ENCODE peak calls at places on chromosomes 13 and 19, in eight cellular contexts. Z, D, Q, B, R, P, I and S are unnamed samples.

GRCh38 chr13:46655727-46656180 is 102.8 kb downstream of the LRCH1 start:
- DNase-seq in Z (no peak), D (peak), Q (no peak), B (no peak), R (no peak), P (peak), I (no peak), S (no peak)

GRCh38 chr13:98447881-98448641 is 128.8 kb downstream of the STK24 start:
- DNase-seq in Z (no peak), D (no peak), Q (no peak), B (no peak), R (no peak), P (peak), I (no peak), S (peak)

GRCh38 chr13:99050983-99051488 is 73.2 kb upstream of the DOCK9 start:
- DNase-seq in Z (no peak), D (no peak), Q (no peak), B (no peak), R (no peak), P (no peak), I (no peak), S (no peak)

GRCh38 chr13:26551255-26551654 is 6.2 kb upstream of the WASF3 start:
- DNase-seq in Z (no peak), D (no peak), Q (no peak), B (no peak), R (no peak), P (no peak), I (no peak), S (no peak)

GRCh38 chr13:94339116-94339687 is 140.3 kb downstream of the DCT start:
- DNase-seq in Z (no peak), D (no peak), Q (no peak), B (no peak), R (no peak), P (no peak), I (no peak), S (peak)

GRCh38 chr19:33118643-33119042 is 13.3 kb upstream of the WDR88 start:
- DNase-seq in Z (no peak), D (no peak), Q (no peak), B (no peak), R (no peak), P (no peak), I (peak), S (no peak)

GRCh38 chr13:23984541-23984940 is 87.2 kb upstream of the C1QTNF9B start:
- DNase-seq in Z (no peak), D (no peak), Q (no peak), B (no peak), R (no peak), P (peak), I (no peak), S (no peak)

GRCh38 chr19:32677657-32678056 is 2.0 kb downstream of the RGS9BP start:
- DNase-seq in Z (no peak), D (no peak), Q (no peak), B (no peak), R (peak), P (peak), I (peak), S (peak)

GRCh38 chr13:24670174-24670573 is 10.0 kb upstream of the ATP12A start:
- DNase-seq in Z (no peak), D (no peak), Q (no peak), B (no peak), R (no peak), P (no peak), I (no peak), S (no peak)

GRCh38 chr13:49443327-49443688 is 556 bp downstream of the CAB39L start:
- DNase-seq in Z (no peak), D (peak), Q (no peak), B (no peak), R (no peak), P (no peak), I (no peak), S (peak)

GRCh38 chr19:4144666-4145261 is 8.7 kb upstream of the CREB3L3 start:
- DNase-seq in Z (no peak), D (peak), Q (no peak), B (no peak), R (no peak), P (peak), I (no peak), S (peak)

GRCh38 chr13:33806470-33807248 is 11.3 kb upstream of the RFC3 start:
- DNase-seq in Z (no peak), D (no peak), Q (no peak), B (no peak), R (no peak), P (no peak), I (no peak), S (no peak)

GRCh38 chr13:39786091-39786490 is 130.6 kb downstream of the COG6 start:
- DNase-seq in Z (no peak), D (no peak), Q (no peak), B (no peak), R (no peak), P (no peak), I (no peak), S (peak)

GRCh38 chr19:1856698-1857603 is 6.4 kb downstream of the KLF16 start:
- DNase-seq in Z (peak), D (peak), Q (peak), B (no peak), R (no peak), P (peak), I (peak), S (peak)

GRCh38 chr19:437027-437426 is 23.8 kb downstream of the SHC2 start:
- DNase-seq in Z (no peak), D (no peak), Q (no peak), B (no peak), R (no peak), P (no peak), I (no peak), S (no peak)

GRCh38 chr19:49094505-49095482 is 9.5 kb downstream of the SNRNP70 start:
- DNase-seq in Z (no peak), D (peak), Q (no peak), B (no peak), R (no peak), P (peak), I (no peak), S (no peak)

GRCh38 chr19:17751103-17751911 is at the start of gene FCHO1:
- DNase-seq in Z (peak), D (no peak), Q (peak), B (no peak), R (no peak), P (no peak), I (peak), S (no peak)

GRCh38 chr13:73765651-73766384 is 368.4 kb downstream of the KLF12 start:
- DNase-seq in Z (no peak), D (peak), Q (peak), B (no peak), R (peak), P (peak), I (peak), S (peak)

GRCh38 chr19:29741776-29742175 is 26.7 kb upstream of the C19orf12 start:
- DNase-seq in Z (no peak), D (no peak), Q (no peak), B (no peak), R (no peak), P (no peak), I (no peak), S (no peak)

GRCh38 chr19:47545061-47545948 is 27.6 kb downstream of the ZNF541 start:
- DNase-seq in Z (no peak), D (no peak), Q (no peak), B (no peak), R (no peak), P (peak), I (no peak), S (peak)

GRCh38 chr19:51473009-51473707 is 5.2 kb upstream of the CEACAM18 start:
- DNase-seq in Z (peak), D (peak), Q (peak), B (no peak), R (peak), P (peak), I (peak), S (peak)

GRCh38 chr19:10812902-10813404 is 23.1 kb downstream of the TMED1 start:
- DNase-seq in Z (no peak), D (peak), Q (peak), B (no peak), R (no peak), P (peak), I (no peak), S (no peak)

GRCh38 chr13:27830010-27830409 is 37.7 kb downstream of the GSX1 start:
- DNase-seq in Z (peak), D (peak), Q (peak), B (no peak), R (peak), P (peak), I (peak), S (peak)

GRCh38 chr13:30819136-30819875 is 84.0 kb downstream of the ALOX5AP start:
- DNase-seq in Z (no peak), D (peak), Q (no peak), B (no peak), R (no peak), P (peak), I (no peak), S (no peak)

GRCh38 chr19:5635427-5635826 is 12.5 kb downstream of the SAFB start:
- DNase-seq in Z (no peak), D (no peak), Q (no peak), B (no peak), R (no peak), P (no peak), I (no peak), S (no peak)

GRCh38 chr19:34243876-34244578 is 10.3 kb upstream of the GARRE1 start:
- DNase-seq in Z (no peak), D (no peak), Q (no peak), B (no peak), R (no peak), P (no peak), I (no peak), S (no peak)

GRCh38 chr13:38394777-38395504 is 45.3 kb downstream of the UFM1 start:
- DNase-seq in Z (no peak), D (no peak), Q (no peak), B (no peak), R (no peak), P (peak), I (no peak), S (peak)

GRCh38 chr13:59690857-59691500 is 472.7 kb downstream of the DIAPH3 start:
- DNase-seq in Z (no peak), D (peak), Q (no peak), B (no peak), R (no peak), P (no peak), I (no peak), S (no peak)

GRCh38 chr19:6501740-6502648 is at the start of gene TUBB4A:
- DNase-seq in Z (peak), D (no peak), Q (peak), B (no peak), R (peak), P (no peak), I (no peak), S (peak)

GRCh38 chr19:56995298-56995697 is 124.5 kb upstream of the USP29 start:
- DNase-seq in Z (no peak), D (no peak), Q (no peak), B (no peak), R (no peak), P (no peak), I (no peak), S (peak)

GRCh38 chr19:15137777-15138176 is 30.6 kb downstream of the SYDE1 start:
- DNase-seq in Z (no peak), D (peak), Q (no peak), B (no peak), R (no peak), P (no peak), I (no peak), S (no peak)

GRCh38 chr13:78993792-78994191 is 334.8 kb upstream of the OBI1 start:
- DNase-seq in Z (no peak), D (no peak), Q (no peak), B (no peak), R (no peak), P (no peak), I (no peak), S (no peak)

GRCh38 chr19:38839816-38840582 is 8.4 kb upstream of the ECH1 start:
- DNase-seq in Z (no peak), D (no peak), Q (no peak), B (no peak), R (no peak), P (peak), I (peak), S (no peak)

GRCh38 chr19:51448011-51448744 is 10.1 kb downstream of the SIGLEC8 start:
- DNase-seq in Z (no peak), D (no peak), Q (peak), B (no peak), R (no peak), P (no peak), I (no peak), S (no peak)

GRCh38 chr19:48625891-48626327 is 6.6 kb downstream of the SPHK2 start:
- DNase-seq in Z (no peak), D (no peak), Q (no peak), B (no peak), R (no peak), P (no peak), I (peak), S (no peak)